ENCODE peak calls at places on chromosome X, in eight cellular contexts. T is OCI-LY7; V is testis; R is CD8-positive, alpha-beta memory T cell; A is CD4-positive, alpha-beta T cell; J is breast epithelium; M is right cardiac atrium; H is CD4-positive, alpha-beta memory T cell. L is an unnamed sample. For H3K9me3, the result is how much of the 10 kb centered on the place peaks cover.

GRCh38 chrX:16458208-16458607 is 191.8 kb upstream of the S100G start:
- DNase-seq in J (no peak), A (no peak), T (no peak), V (no peak), M (peak), H (no peak), R (no peak), L (no peak)

GRCh38 chrX:52424658-52425057 is 55.8 kb downstream of the XAGE2 start:
- DNase-seq in R (no peak), M (no peak), J (no peak), V (no peak), T (no peak), H (no peak), A (no peak), L (no peak)

GRCh38 chrX:69152398-69152797 is 12.9 kb downstream of the PJA1 start:
- DNase-seq in J (no peak), R (no peak), A (no peak), V (peak), M (peak), T (no peak), H (no peak), L (no peak)

GRCh38 chrX:16671005-16671404 is 21.0 kb downstream of the S100G start:
- DNase-seq in M (no peak), J (no peak), V (peak), H (peak), A (peak), T (peak), R (peak), L (no peak)

GRCh38 chrX:50971390-50971789 is 60.9 kb downstream of the BMP15 start:
- DNase-seq in R (no peak), M (peak), H (no peak), V (no peak), A (no peak), J (no peak), T (no peak), L (no peak)

GRCh38 chrX:46628406-46629371 is 55.1 kb downstream of the CHST7 start:
- DNase-seq in V (peak), T (peak), H (no peak), J (no peak), A (no peak), R (no peak), M (peak), L (no peak)

GRCh38 chrX:68440940-68441339 is 7.6 kb upstream of the OPHN1 start:
- DNase-seq in A (no peak), V (peak), R (no peak), H (no peak), J (peak), T (no peak), M (peak), L (no peak)

GRCh38 chrX:46029777-46030176 is 515.4 kb downstream of the ZNF674 start:
- DNase-seq in V (no peak), M (no peak), J (no peak), T (no peak), H (no peak), A (no peak), R (no peak), L (no peak)

GRCh38 chrX:135185795-135186443 is 14.7 kb upstream of the CT55 start:
- DNase-seq in J (no peak), H (peak), M (peak), T (peak), A (peak), V (peak), R (peak), L (no peak)

GRCh38 chrX:17638731-17639130 is 98.6 kb upstream of the SCML1 start:
- DNase-seq in V (no peak), J (no peak), T (no peak), H (no peak), M (no peak), R (no peak), A (no peak), L (no peak)

GRCh38 chrX:39857780-39858179 is 240.0 kb downstream of the BCOR start:
- DNase-seq in T (no peak), V (no peak), A (no peak), J (no peak), R (no peak), M (no peak), H (no peak), L (no peak)

GRCh38 chrX:46587158-46587557 is 13.6 kb downstream of the CHST7 start:
- DNase-seq in T (no peak), J (no peak), M (no peak), V (no peak), H (no peak), A (no peak), R (no peak), L (no peak)

GRCh38 chrX:115289465-115289864 is at the start of gene LUZP4:
- DNase-seq in A (no peak), J (no peak), T (no peak), R (no peak), M (no peak), H (no peak), V (peak), L (no peak)

GRCh38 chrX:19613645-19614323 is 98.5 kb upstream of the MAP3K15 start:
- DNase-seq in R (no peak), M (no peak), J (no peak), T (no peak), H (no peak), A (no peak), V (no peak), L (no peak)

GRCh38 chrX:103376979-103377324 is 614 bp downstream of the BEX3 start:
- DNase-seq in M (no peak), J (no peak), V (peak), T (no peak), H (no peak), R (no peak), A (no peak), L (no peak)

GRCh38 chrX:96906741-96907140 is 23.0 kb downstream of the RPA4 start:
- DNase-seq in R (no peak), V (no peak), T (no peak), A (no peak), J (no peak), H (no peak), M (no peak), L (no peak)

GRCh38 chrX:79366888-79367749 is at the start of gene ITM2A:
- DNase-seq in H (peak), R (peak), V (peak), J (peak), M (peak), T (no peak), A (peak), L (peak)

GRCh38 chrX:57595381-57595811 is 3.6 kb downstream of the ZXDB start:
- DNase-seq in T (no peak), M (no peak), A (no peak), R (no peak), J (no peak), V (peak), H (peak), L (no peak)

GRCh38 chrX:49171752-49172279 is at the start of gene PLP2:
- DNase-seq in A (no peak), R (peak), H (peak), M (peak), J (no peak), V (peak), T (peak), L (peak)

GRCh38 chrX:28847423-28847822 is 260.2 kb downstream of the IL1RAPL1 start:
- DNase-seq in V (no peak), H (no peak), M (peak), J (no peak), A (no peak), T (no peak), R (no peak), L (no peak)

GRCh38 chrX:107750263-107750662 is 25.3 kb downstream of the TSC22D3 start:
- DNase-seq in M (no peak), V (no peak), A (no peak), J (no peak), T (no peak), H (no peak), R (no peak), L (no peak)

GRCh38 chrX:85108165-85108564 is 104.5 kb downstream of the APOOL start:
- DNase-seq in J (no peak), H (no peak), A (no peak), R (no peak), V (peak), T (no peak), M (no peak), L (no peak)

GRCh38 chrX:138082881-138083280 is 517.0 kb downstream of the ZIC3 start:
- DNase-seq in R (no peak), J (no peak), M (no peak), V (no peak), A (no peak), H (no peak), T (no peak), L (no peak)

GRCh38 chrX:133538148-133538547 is 122.9 kb upstream of the GPC4 start:
- DNase-seq in A (no peak), H (no peak), J (no peak), T (no peak), V (no peak), R (no peak), M (no peak), L (no peak)

GRCh38 chrX:39759526-39760224 is 338.1 kb downstream of the BCOR start:
- DNase-seq in M (no peak), J (peak), V (peak), A (no peak), H (no peak), T (peak), R (no peak), L (no peak)

GRCh38 chrX:129748265-129748664 is 9.5 kb downstream of the XPNPEP2 start:
- DNase-seq in R (no peak), J (no peak), H (no peak), M (no peak), V (no peak), A (no peak), T (no peak), L (no peak)

GRCh38 chrX:4656419-4656818 is 943.0 kb upstream of the PRKX start:
- DNase-seq in H (no peak), J (no peak), M (no peak), T (no peak), R (no peak), V (no peak), A (no peak), L (no peak)

GRCh38 chrX:30570505-30570904 is 7.1 kb downstream of the TASL start:
- DNase-seq in T (peak), M (no peak), V (no peak), H (peak), A (no peak), J (no peak), R (no peak), L (no peak)

GRCh38 chrX:134932528-134933217 is 58.1 kb upstream of the SMIM10 start:
- DNase-seq in R (no peak), J (no peak), M (no peak), V (no peak), H (no peak), T (no peak), A (no peak), L (no peak)

GRCh38 chrX:8632949-8633348 is 99.0 kb downstream of the ANOS1 start:
- DNase-seq in H (no peak), V (peak), R (no peak), J (no peak), A (no peak), T (no peak), M (no peak), L (no peak)

GRCh38 chrX:1902901-1903379 is 288.1 kb downstream of the ASMT start:
- DNase-seq in M (no peak), R (no peak), A (no peak), V (no peak), T (no peak), H (no peak), J (no peak), L (no peak)

GRCh38 chrX:15202458-15203177 is 67.3 kb downstream of the ASB9 start:
- DNase-seq in H (no peak), T (no peak), J (no peak), A (no peak), V (no peak), M (no peak), R (no peak), L (no peak)

GRCh38 chrX:30593435-30594200 is 16.1 kb upstream of the TASL start:
- DNase-seq in R (peak), A (peak), T (peak), H (peak), M (no peak), J (no peak), V (no peak), L (no peak)

GRCh38 chrX:154775611-154776349 is 13.1 kb downstream of the DKC1 start:
- DNase-seq in V (peak), H (no peak), T (no peak), M (no peak), A (no peak), R (no peak), J (no peak), L (no peak)

GRCh38 chrX:49273181-49273727 is 3.7 kb downstream of the PPP1R3F start:
- DNase-seq in T (no peak), H (peak), J (no peak), V (no peak), R (peak), M (no peak), A (no peak), L (peak)

DNA sequence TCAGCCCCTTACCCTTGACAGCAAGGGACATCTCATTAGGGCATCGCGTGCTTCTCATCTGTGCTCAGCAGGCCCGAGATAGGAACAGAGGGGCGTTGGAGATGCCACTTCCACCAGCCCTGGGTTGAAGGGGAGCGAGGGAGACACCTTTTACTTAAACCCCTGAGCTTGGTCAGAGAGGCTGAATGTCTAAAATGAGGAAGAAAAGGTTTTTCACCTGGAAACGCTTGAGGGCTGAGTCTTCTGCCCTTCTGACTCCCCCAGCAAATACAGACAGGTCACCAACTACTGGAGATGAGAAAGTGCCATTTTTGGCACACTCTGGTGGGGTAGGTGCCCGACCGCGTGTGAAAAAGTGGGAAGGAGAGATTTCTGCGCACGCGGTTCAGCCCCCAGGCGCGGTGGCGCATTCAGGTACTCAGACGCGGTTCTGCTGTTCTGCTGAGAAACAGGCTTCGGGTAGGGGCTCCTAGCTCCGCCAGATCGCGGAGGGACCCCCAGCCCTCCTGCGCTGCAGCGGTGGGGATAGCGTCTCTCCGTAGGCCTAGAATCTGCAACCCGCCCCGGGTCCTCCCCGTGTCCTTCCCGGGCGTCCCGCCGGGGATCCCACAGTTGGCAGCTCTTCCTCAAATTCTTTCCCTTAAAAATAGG is 3.2 kb downstream of the SHOX start:
- DNase-seq in A (no peak), R (no peak), J (no peak), H (no peak), V (no peak), M (no peak), T (no peak), L (no peak)
- H3K9me3 ChIP-seq in A (under half), R (under half), J (under half), H (under half), V (under half), M (under half), T (under half), L (under half)

GRCh38 chrX:66384722-66385121 is 220.7 kb downstream of the HEPH start:
- DNase-seq in J (no peak), M (no peak), V (no peak), R (no peak), H (no peak), A (no peak), T (no peak), L (no peak)
- H3K9me3 ChIP-seq in J (under half), M (under half), V (under half), R (under half), H (under half), A (under half), T (under half), L (under half)

GRCh38 chrX:143994206-143994605 is 110.3 kb downstream of the UBE2NL start:
- DNase-seq in R (no peak), V (no peak), J (no peak), T (no peak), M (no peak), A (no peak), H (no peak), L (no peak)

DNA sequence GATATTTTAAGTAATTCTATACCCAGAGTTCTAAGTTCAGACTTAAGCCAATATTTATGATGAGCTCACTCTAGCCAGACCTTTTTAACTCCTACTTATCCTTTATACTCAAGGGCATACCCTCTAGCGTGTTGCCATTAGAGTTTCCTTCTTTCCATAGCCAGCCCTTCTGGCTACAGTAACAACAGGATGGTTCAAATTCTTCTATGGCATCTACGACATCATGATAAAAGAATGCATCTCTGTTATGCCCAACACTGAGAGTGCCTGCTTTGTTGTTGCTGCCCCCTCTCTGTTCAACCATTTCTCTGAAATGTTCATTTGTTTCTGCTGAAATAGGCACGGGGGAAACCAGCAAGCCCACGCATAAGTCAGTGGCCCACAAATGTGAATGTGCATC is 104.5 kb downstream of the UBE2NL start:
- DNase-seq in V (no peak), R (no peak), M (no peak), T (no peak), J (no peak), A (no peak), H (no peak), L (no peak)
- H3K9me3 ChIP-seq in V (under half), R (under half), M (under half), T (under half), J (under half), A (under half), H (under half), L (under half)

DNA sequence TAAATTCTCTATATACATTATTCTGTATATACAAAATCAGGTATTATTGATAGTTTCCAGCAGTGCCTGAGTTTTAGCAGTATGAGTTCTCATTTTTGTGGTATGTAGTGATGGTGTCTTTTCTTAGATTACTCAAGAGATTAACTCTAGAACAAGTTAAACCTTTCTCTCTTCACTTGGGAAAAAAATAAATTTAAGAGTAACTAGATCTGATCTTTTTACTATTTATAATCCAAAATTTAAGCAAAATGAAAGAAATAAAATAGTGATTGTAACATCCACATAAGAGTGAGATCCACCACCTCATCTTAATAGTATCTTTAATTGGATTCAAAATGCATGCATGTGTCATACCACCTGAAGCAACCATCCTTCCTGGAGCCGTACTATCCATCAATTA is 124.1 kb upstream of the DDX3X start:
- DNase-seq in T (no peak), A (no peak), M (no peak), H (no peak), R (no peak), J (no peak), V (no peak), L (no peak)
- H3K9me3 ChIP-seq in T (under half), A (under half), M (under half), H (under half), R (under half), J (under half), V (under half), L (under half)

GRCh38 chrX:56226980-56227379 is 5.2 kb upstream of the KLF8 start:
- DNase-seq in H (no peak), V (no peak), M (no peak), R (no peak), T (no peak), A (no peak), J (no peak), L (no peak)
- H3K9me3 ChIP-seq in H (under half), V (under half), M (under half), R (under half), T (under half), A (under half), J (under half), L (under half)

DNA sequence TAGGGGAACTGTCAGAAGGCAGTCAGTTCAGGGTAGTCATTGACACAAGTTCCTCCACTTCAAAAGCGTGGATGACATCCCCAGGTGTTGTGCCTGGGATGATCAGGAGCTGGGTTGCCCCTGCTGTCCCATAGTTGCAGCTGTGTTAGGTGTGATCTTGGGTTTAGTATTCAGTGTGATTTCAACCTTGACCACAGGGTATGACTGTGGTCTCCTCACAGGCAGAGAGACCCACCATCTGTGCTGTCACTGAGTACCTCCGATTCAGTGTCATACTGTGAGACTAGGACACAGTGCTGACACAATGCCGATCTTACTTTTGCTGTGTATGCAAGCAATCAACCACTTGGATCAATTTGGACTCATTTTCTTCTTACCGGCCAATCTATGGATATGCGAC is 25.2 kb downstream of the FOXR2 start:
- DNase-seq in H (no peak), J (no peak), V (no peak), T (no peak), A (no peak), R (no peak), M (no peak), L (no peak)
- H3K9me3 ChIP-seq in H (under half), J (under half), V (under half), T (under half), A (under half), R (under half), M (under half), L (under half)

L was measured in T-helper 17 cell.